ENCODE peak calls at places on chromosome 6, in ten cellular contexts. One of them, this sample, is unnamed.
A peak's percentile ranks its signal among the peaks of the same experiment; 100 is the strongest.

GRCh38 chr6:111750753-111751684 is 122.2 kb downstream of the FYN start:
- DNase-seq in stimulated activated effector memory CD8-positive, alpha-beta T cell treated with anti-CD3 and anti-CD28 coated beads, Interleukin-12 subunit alpha, Interleukin-12 subunit beta, amount 100 ng/mL, for 72 hours: no peak
- DNase-seq in stimulated activated CD4-positive, alpha-beta T cell treated with anti-CD3 and anti-CD28 coated beads, Interleukin-2, amount 100 ng/mL, for 48 hours: no peak
- DNase-seq in activated CD8-positive, alpha-beta T cell treated with anti-CD3 and anti-CD28 coated beads for 36 hours: peak; percentile 75
- DNase-seq in activated naive CD4-positive, alpha-beta T cell treated with anti-CD3 and anti-CD28 coated beads, Interleukin-2, amount 10 ng/mL, durations not matched to agents 7 days and 5 days: peak; percentile 74
- DNase-seq in RWPE1: no peak
- DNase-seq in NCI-H524 treated with DMSO at 0.1 percent for 48 hours: no peak
- DNase-seq in GM12865: peak; percentile 93
- DNase-seq in iPS-NIHi11: peak; percentile 73
- DNase-seq in A549: no peak
- DNase-seq in this sample: no peak

GRCh38 chr6:168197636-168198301 is 118.8 kb upstream of the FRMD1 start:
- DNase-seq in iPS-NIHi11: no peak
- DNase-seq in A549: no peak
- DNase-seq in RWPE1: no peak
- DNase-seq in GM12865: no peak
- DNase-seq in stimulated activated CD4-positive, alpha-beta T cell treated with anti-CD3 and anti-CD28 coated beads, Interleukin-2, amount 100 ng/mL, for 48 hours: no peak
- DNase-seq in activated CD8-positive, alpha-beta T cell treated with anti-CD3 and anti-CD28 coated beads for 36 hours: no peak
- DNase-seq in stimulated activated effector memory CD8-positive, alpha-beta T cell treated with anti-CD3 and anti-CD28 coated beads, Interleukin-12 subunit alpha, Interleukin-12 subunit beta, amount 100 ng/mL, for 72 hours: no peak
- DNase-seq in activated naive CD4-positive, alpha-beta T cell treated with anti-CD3 and anti-CD28 coated beads, Interleukin-2, amount 10 ng/mL, durations not matched to agents 7 days and 5 days: no peak
- DNase-seq in NCI-H524 treated with DMSO at 0.1 percent for 48 hours: no peak
- DNase-seq in this sample: no peak

GRCh38 chr6:89874438-89874837 is 19.8 kb upstream of the GJA10 start:
- DNase-seq in iPS-NIHi11: no peak
- DNase-seq in stimulated activated CD4-positive, alpha-beta T cell treated with anti-CD3 and anti-CD28 coated beads, Interleukin-2, amount 100 ng/mL, for 48 hours: no peak
- DNase-seq in NCI-H524 treated with DMSO at 0.1 percent for 48 hours: no peak
- DNase-seq in A549: no peak
- DNase-seq in activated naive CD4-positive, alpha-beta T cell treated with anti-CD3 and anti-CD28 coated beads, Interleukin-2, amount 10 ng/mL, durations not matched to agents 7 days and 5 days: no peak
- DNase-seq in stimulated activated effector memory CD8-positive, alpha-beta T cell treated with anti-CD3 and anti-CD28 coated beads, Interleukin-12 subunit alpha, Interleukin-12 subunit beta, amount 100 ng/mL, for 72 hours: no peak
- DNase-seq in GM12865: no peak
- DNase-seq in activated CD8-positive, alpha-beta T cell treated with anti-CD3 and anti-CD28 coated beads for 36 hours: no peak
- DNase-seq in RWPE1: no peak
- DNase-seq in this sample: no peak

GRCh38 chr6:155850408-155850841 is 394.8 kb upstream of the NOX3 start:
- DNase-seq in stimulated activated effector memory CD8-positive, alpha-beta T cell treated with anti-CD3 and anti-CD28 coated beads, Interleukin-12 subunit alpha, Interleukin-12 subunit beta, amount 100 ng/mL, for 72 hours: no peak
- DNase-seq in stimulated activated CD4-positive, alpha-beta T cell treated with anti-CD3 and anti-CD28 coated beads, Interleukin-2, amount 100 ng/mL, for 48 hours: no peak
- DNase-seq in iPS-NIHi11: no peak
- DNase-seq in activated naive CD4-positive, alpha-beta T cell treated with anti-CD3 and anti-CD28 coated beads, Interleukin-2, amount 10 ng/mL, durations not matched to agents 7 days and 5 days: no peak
- DNase-seq in GM12865: no peak
- DNase-seq in RWPE1: no peak
- DNase-seq in A549: no peak
- DNase-seq in NCI-H524 treated with DMSO at 0.1 percent for 48 hours: no peak
- DNase-seq in activated CD8-positive, alpha-beta T cell treated with anti-CD3 and anti-CD28 coated beads for 36 hours: no peak
- DNase-seq in this sample: peak; percentile 26

GRCh38 chr6:157272866-157273755 is 50.2 kb downstream of the TMEM242 start:
- DNase-seq in RWPE1: no peak
- DNase-seq in stimulated activated CD4-positive, alpha-beta T cell treated with anti-CD3 and anti-CD28 coated beads, Interleukin-2, amount 100 ng/mL, for 48 hours: peak; percentile 16
- DNase-seq in iPS-NIHi11: peak; percentile 71
- DNase-seq in NCI-H524 treated with DMSO at 0.1 percent for 48 hours: no peak
- DNase-seq in activated naive CD4-positive, alpha-beta T cell treated with anti-CD3 and anti-CD28 coated beads, Interleukin-2, amount 10 ng/mL, durations not matched to agents 7 days and 5 days: peak; percentile 51
- DNase-seq in activated CD8-positive, alpha-beta T cell treated with anti-CD3 and anti-CD28 coated beads for 36 hours: peak; percentile 60
- DNase-seq in stimulated activated effector memory CD8-positive, alpha-beta T cell treated with anti-CD3 and anti-CD28 coated beads, Interleukin-12 subunit alpha, Interleukin-12 subunit beta, amount 100 ng/mL, for 72 hours: no peak
- DNase-seq in GM12865: peak; percentile 21
- DNase-seq in A549: peak; percentile 28
- DNase-seq in this sample: no peak

GRCh38 chr6:90179190-90180169 is 117.2 kb downstream of the BACH2 start:
- DNase-seq in RWPE1: no peak
- DNase-seq in GM12865: peak; percentile 16
- DNase-seq in NCI-H524 treated with DMSO at 0.1 percent for 48 hours: no peak
- DNase-seq in A549: no peak
- DNase-seq in activated CD8-positive, alpha-beta T cell treated with anti-CD3 and anti-CD28 coated beads for 36 hours: peak; percentile 64
- DNase-seq in stimulated activated CD4-positive, alpha-beta T cell treated with anti-CD3 and anti-CD28 coated beads, Interleukin-2, amount 100 ng/mL, for 48 hours: no peak
- DNase-seq in activated naive CD4-positive, alpha-beta T cell treated with anti-CD3 and anti-CD28 coated beads, Interleukin-2, amount 10 ng/mL, durations not matched to agents 7 days and 5 days: no peak
- DNase-seq in stimulated activated effector memory CD8-positive, alpha-beta T cell treated with anti-CD3 and anti-CD28 coated beads, Interleukin-12 subunit alpha, Interleukin-12 subunit beta, amount 100 ng/mL, for 72 hours: no peak
- DNase-seq in iPS-NIHi11: no peak
- DNase-seq in this sample: no peak

GRCh38 chr6:30821862-30822784 is 62.2 kb upstream of the DDR1 start:
- DNase-seq in activated naive CD4-positive, alpha-beta T cell treated with anti-CD3 and anti-CD28 coated beads, Interleukin-2, amount 10 ng/mL, durations not matched to agents 7 days and 5 days: no peak
- DNase-seq in NCI-H524 treated with DMSO at 0.1 percent for 48 hours: no peak
- DNase-seq in stimulated activated CD4-positive, alpha-beta T cell treated with anti-CD3 and anti-CD28 coated beads, Interleukin-2, amount 100 ng/mL, for 48 hours: no peak
- DNase-seq in GM12865: peak; percentile 64
- DNase-seq in activated CD8-positive, alpha-beta T cell treated with anti-CD3 and anti-CD28 coated beads for 36 hours: no peak
- DNase-seq in stimulated activated effector memory CD8-positive, alpha-beta T cell treated with anti-CD3 and anti-CD28 coated beads, Interleukin-12 subunit alpha, Interleukin-12 subunit beta, amount 100 ng/mL, for 72 hours: no peak
- DNase-seq in A549: peak; percentile 44
- DNase-seq in iPS-NIHi11: no peak
- DNase-seq in RWPE1: peak; percentile 39
- DNase-seq in this sample: peak; percentile 72

GRCh38 chr6:126614642-126615504 is 275.0 kb downstream of the CENPW start:
- DNase-seq in activated naive CD4-positive, alpha-beta T cell treated with anti-CD3 and anti-CD28 coated beads, Interleukin-2, amount 10 ng/mL, durations not matched to agents 7 days and 5 days: no peak
- DNase-seq in RWPE1: no peak
- DNase-seq in stimulated activated effector memory CD8-positive, alpha-beta T cell treated with anti-CD3 and anti-CD28 coated beads, Interleukin-12 subunit alpha, Interleukin-12 subunit beta, amount 100 ng/mL, for 72 hours: no peak
- DNase-seq in A549: no peak
- DNase-seq in activated CD8-positive, alpha-beta T cell treated with anti-CD3 and anti-CD28 coated beads for 36 hours: no peak
- DNase-seq in stimulated activated CD4-positive, alpha-beta T cell treated with anti-CD3 and anti-CD28 coated beads, Interleukin-2, amount 100 ng/mL, for 48 hours: no peak
- DNase-seq in NCI-H524 treated with DMSO at 0.1 percent for 48 hours: no peak
- DNase-seq in iPS-NIHi11: peak; percentile 5
- DNase-seq in GM12865: peak; percentile 40
- DNase-seq in this sample: no peak

GRCh38 chr6:137780447-137781034 is 86.5 kb upstream of the TNFAIP3 start:
- DNase-seq in stimulated activated effector memory CD8-positive, alpha-beta T cell treated with anti-CD3 and anti-CD28 coated beads, Interleukin-12 subunit alpha, Interleukin-12 subunit beta, amount 100 ng/mL, for 72 hours: no peak
- DNase-seq in NCI-H524 treated with DMSO at 0.1 percent for 48 hours: no peak
- DNase-seq in A549: no peak
- DNase-seq in activated CD8-positive, alpha-beta T cell treated with anti-CD3 and anti-CD28 coated beads for 36 hours: no peak
- DNase-seq in stimulated activated CD4-positive, alpha-beta T cell treated with anti-CD3 and anti-CD28 coated beads, Interleukin-2, amount 100 ng/mL, for 48 hours: no peak
- DNase-seq in GM12865: no peak
- DNase-seq in activated naive CD4-positive, alpha-beta T cell treated with anti-CD3 and anti-CD28 coated beads, Interleukin-2, amount 10 ng/mL, durations not matched to agents 7 days and 5 days: no peak
- DNase-seq in RWPE1: no peak
- DNase-seq in iPS-NIHi11: no peak
- DNase-seq in this sample: no peak

GRCh38 chr6:123564363-123564762 is 72.4 kb downstream of the TRDN start:
- DNase-seq in RWPE1: no peak
- DNase-seq in NCI-H524 treated with DMSO at 0.1 percent for 48 hours: no peak
- DNase-seq in stimulated activated effector memory CD8-positive, alpha-beta T cell treated with anti-CD3 and anti-CD28 coated beads, Interleukin-12 subunit alpha, Interleukin-12 subunit beta, amount 100 ng/mL, for 72 hours: no peak
- DNase-seq in A549: no peak
- DNase-seq in activated CD8-positive, alpha-beta T cell treated with anti-CD3 and anti-CD28 coated beads for 36 hours: no peak
- DNase-seq in iPS-NIHi11: no peak
- DNase-seq in stimulated activated CD4-positive, alpha-beta T cell treated with anti-CD3 and anti-CD28 coated beads, Interleukin-2, amount 100 ng/mL, for 48 hours: no peak
- DNase-seq in GM12865: no peak
- DNase-seq in activated naive CD4-positive, alpha-beta T cell treated with anti-CD3 and anti-CD28 coated beads, Interleukin-2, amount 10 ng/mL, durations not matched to agents 7 days and 5 days: no peak
- DNase-seq in this sample: no peak

GRCh38 chr6:166704171-166704570 is 77.1 kb upstream of the RPS6KA2 start:
- DNase-seq in stimulated activated CD4-positive, alpha-beta T cell treated with anti-CD3 and anti-CD28 coated beads, Interleukin-2, amount 100 ng/mL, for 48 hours: no peak
- DNase-seq in GM12865: no peak
- DNase-seq in activated naive CD4-positive, alpha-beta T cell treated with anti-CD3 and anti-CD28 coated beads, Interleukin-2, amount 10 ng/mL, durations not matched to agents 7 days and 5 days: no peak
- DNase-seq in activated CD8-positive, alpha-beta T cell treated with anti-CD3 and anti-CD28 coated beads for 36 hours: no peak
- DNase-seq in NCI-H524 treated with DMSO at 0.1 percent for 48 hours: no peak
- DNase-seq in RWPE1: no peak
- DNase-seq in A549: no peak
- DNase-seq in stimulated activated effector memory CD8-positive, alpha-beta T cell treated with anti-CD3 and anti-CD28 coated beads, Interleukin-12 subunit alpha, Interleukin-12 subunit beta, amount 100 ng/mL, for 72 hours: no peak
- DNase-seq in iPS-NIHi11: no peak
- DNase-seq in this sample: no peak

GRCh38 chr6:38213275-38213674 is 393.7 kb downstream of the ZFAND3 start:
- DNase-seq in iPS-NIHi11: no peak
- DNase-seq in activated CD8-positive, alpha-beta T cell treated with anti-CD3 and anti-CD28 coated beads for 36 hours: no peak
- DNase-seq in RWPE1: no peak
- DNase-seq in NCI-H524 treated with DMSO at 0.1 percent for 48 hours: no peak
- DNase-seq in stimulated activated CD4-positive, alpha-beta T cell treated with anti-CD3 and anti-CD28 coated beads, Interleukin-2, amount 100 ng/mL, for 48 hours: no peak
- DNase-seq in stimulated activated effector memory CD8-positive, alpha-beta T cell treated with anti-CD3 and anti-CD28 coated beads, Interleukin-12 subunit alpha, Interleukin-12 subunit beta, amount 100 ng/mL, for 72 hours: no peak
- DNase-seq in activated naive CD4-positive, alpha-beta T cell treated with anti-CD3 and anti-CD28 coated beads, Interleukin-2, amount 10 ng/mL, durations not matched to agents 7 days and 5 days: no peak
- DNase-seq in A549: no peak
- DNase-seq in GM12865: no peak
- DNase-seq in this sample: no peak

This sample was measured in epithelial cell of esophagus.